ENCODE peak calls at places on chromosomes 3 and 15, in four cellular contexts. B is progenitor cell of endocrine pancreas, Z is activated B cell treated with CpG ODN at 0.5 μM for 24 hours, U is mucosa of descending colon. N is an unnamed sample.

GRCh38 chr3:152841131-152841530 is 6.2 kb downstream of the P2RY1 start:
- DNase-seq in B (no peak), Z (no peak), U (no peak), N (no peak)

GRCh38 chr3:31813197-31813596 is 167.9 kb downstream of the OSBPL10 start:
- DNase-seq in B (no peak), Z (no peak), U (no peak), N (no peak)

GRCh38 chr15:31975446-31976229 is 54.7 kb upstream of the CHRNA7 start:
- DNase-seq in B (no peak), Z (no peak), U (peak; percentile 72), N (no peak)

GRCh38 chr3:124034016-124034808 is 42.3 kb upstream of the ROPN1 start:
- DNase-seq in B (peak; percentile 12), Z (peak; percentile 18), U (peak; percentile 61), N (peak; percentile 73)

GRCh38 chr15:31824009-31824408 is 206.3 kb upstream of the CHRNA7 start:
- DNase-seq in B (no peak), Z (no peak), U (no peak), N (peak; percentile 34)

GRCh38 chr3:190811775-190812480 is 50.6 kb downstream of the GMNC start:
- DNase-seq in B (no peak), Z (no peak), U (no peak), N (no peak)

GRCh38 chr3:30893678-30894325 is 659 bp downstream of the GADL1 start:
- DNase-seq in B (no peak), Z (no peak), U (no peak), N (no peak)

GRCh38 chr3:195030791-195031321 is 240.1 kb downstream of the XXYLT1 start:
- DNase-seq in B (no peak), Z (no peak), U (no peak), N (no peak)

GRCh38 chr3:191435981-191436380 is 25.0 kb upstream of the PYDC2 start:
- DNase-seq in B (no peak), Z (no peak), U (no peak), N (no peak)

GRCh38 chr3:38521391-38521987 is 25.3 kb downstream of the EXOG start:
- DNase-seq in B (peak; percentile 59), Z (no peak), U (peak; percentile 34), N (no peak)

GRCh38 chr3:53189276-53189675 is 28.3 kb downstream of the PRKCD start:
- DNase-seq in B (no peak), Z (no peak), U (no peak), N (no peak)

GRCh38 chr3:140922634-140923033 is 19.0 kb upstream of the SLC25A36 start:
- DNase-seq in B (no peak), Z (no peak), U (no peak), N (no peak)
- TF ChIP-seq CTCF in B (peak; percentile 20), Z (no peak), U (no peak), N (peak; percentile 61)

GRCh38 chr3:44416031-44417030 is 61.1 kb downstream of the ZNF445 start:
- DNase-seq in B (no peak), Z (no peak), U (no peak), N (no peak)

GRCh38 chr3:44420676-44421075 is 56.8 kb downstream of the ZNF445 start:
- DNase-seq in B (no peak), Z (no peak), U (no peak), N (no peak)

GRCh38 chr3:44419159-44419922 is 58.1 kb downstream of the ZNF445 start:
- DNase-seq in B (no peak), Z (no peak), U (no peak), N (no peak)

GRCh38 chr3:44419923-44420650 is 57.4 kb downstream of the ZNF445 start:
- DNase-seq in B (no peak), Z (no peak), U (no peak), N (no peak)

GRCh38 chr3:44418549-44418948 is 58.9 kb downstream of the ZNF445 start:
- DNase-seq in B (no peak), Z (no peak), U (no peak), N (no peak)
- TF ChIP-seq CTCF in B (peak; percentile 36), Z (no peak), U (no peak), N (peak; percentile 53)

DNA sequence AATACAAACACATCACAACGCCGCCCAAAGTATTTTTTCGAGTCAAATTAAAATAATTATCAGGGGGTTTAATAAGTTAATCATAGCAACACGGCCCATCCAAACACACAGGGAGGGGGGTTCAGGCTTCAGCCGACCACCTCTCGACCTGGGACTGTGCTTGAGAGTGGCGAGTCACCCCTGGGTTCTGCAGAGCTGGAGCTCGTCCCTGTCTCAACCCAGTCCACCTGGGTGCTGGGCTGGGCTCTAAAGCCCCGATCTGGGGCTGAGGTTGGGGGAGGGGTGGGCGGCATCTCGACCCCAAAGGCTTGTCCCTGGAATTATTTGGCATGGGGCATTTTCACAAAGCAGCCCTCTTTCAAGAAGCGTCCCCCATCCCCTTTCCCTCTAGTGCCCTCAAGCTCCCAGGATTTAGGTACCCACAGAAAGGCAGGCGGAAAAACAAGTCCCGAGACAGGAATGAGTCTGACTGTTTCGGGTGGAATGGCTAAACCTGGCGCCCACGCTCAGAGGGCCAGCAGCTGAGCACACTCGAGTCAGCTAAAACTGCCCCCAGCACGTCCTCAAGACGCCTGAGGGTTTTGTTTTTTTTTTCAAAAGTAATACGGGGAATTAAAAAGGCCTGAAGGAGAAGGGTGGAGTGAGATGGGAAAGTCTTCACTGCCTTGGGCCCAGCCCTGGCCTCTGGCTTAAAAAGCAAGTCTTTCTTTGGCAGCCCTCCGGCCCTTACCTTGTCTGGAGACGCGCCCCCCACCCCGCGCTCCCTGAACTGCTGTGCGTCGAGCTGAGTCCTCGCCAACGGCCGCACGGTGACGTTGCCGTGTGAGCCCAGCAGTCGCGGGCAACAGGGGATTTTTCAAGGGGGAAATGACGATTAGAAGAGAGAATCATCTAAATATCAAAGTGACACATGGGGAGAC is 32.5 kb downstream of the NR2F2 start:
- DNase-seq in B (no peak), Z (no peak), U (no peak), N (no peak)
- TF ChIP-seq CTCF in B (no peak), Z (no peak), U (no peak), N (no peak)

GRCh38 chr3:115986555-115987207 is 363.4 kb downstream of the GAP43 start:
- DNase-seq in B (no peak), Z (no peak), U (no peak), N (no peak)
- TF ChIP-seq CTCF in B (peak; percentile 35), Z (no peak), U (no peak), N (peak; percentile 62)

GRCh38 chr15:88610756-88611231 is 10.3 kb upstream of the AEN start:
- DNase-seq in B (no peak), Z (no peak), U (no peak), N (no peak)
- TF ChIP-seq CTCF in B (peak; percentile 21), Z (no peak), U (no peak), N (peak; percentile 34)

DNA sequence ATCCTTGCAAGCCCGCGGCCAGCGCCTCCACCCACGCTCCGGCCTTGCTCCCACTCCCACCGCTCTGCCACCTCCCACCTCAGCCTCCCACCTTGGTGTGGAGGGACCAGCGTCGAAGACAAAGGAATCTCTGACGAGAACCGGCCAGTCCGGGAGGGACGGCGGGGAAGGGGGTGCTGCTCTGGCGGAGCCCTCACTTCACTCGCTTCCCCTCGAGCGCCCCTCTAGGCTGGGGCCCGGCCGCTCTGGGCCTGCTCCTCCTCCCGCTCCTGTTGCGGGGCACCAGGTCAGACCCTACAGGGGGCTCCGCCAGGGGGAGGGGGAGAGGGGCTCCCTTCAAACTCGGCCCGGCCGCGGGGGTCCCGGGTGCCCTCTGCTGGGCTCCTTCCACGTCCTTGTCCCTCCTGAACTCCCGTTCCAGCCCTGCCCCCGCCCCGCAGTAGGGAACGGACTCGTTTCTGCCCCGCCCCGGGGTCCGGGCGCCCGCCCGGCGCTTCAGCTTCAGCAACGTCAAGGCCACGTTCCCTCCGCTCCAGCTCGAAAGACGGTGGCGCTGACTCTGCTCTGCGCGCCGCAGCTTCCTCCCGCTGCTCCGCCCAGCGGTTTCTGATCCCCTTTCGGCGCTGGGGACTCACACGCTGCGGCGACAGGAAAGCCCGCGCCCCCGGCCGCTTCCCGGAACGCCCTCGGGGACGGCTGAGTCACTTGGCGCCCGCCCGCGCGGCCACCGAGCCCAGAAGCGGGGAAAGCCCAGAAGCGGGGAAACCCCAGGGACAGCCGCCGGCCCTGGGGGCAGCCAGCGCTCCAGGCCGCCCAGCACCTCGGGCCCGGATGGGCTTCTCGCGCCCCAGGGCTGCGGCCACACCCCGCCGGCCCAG is 28.6 kb downstream of the ARHGAP31 start:
- DNase-seq in B (peak; percentile 89), Z (peak; percentile 96), U (peak; percentile 88), N (peak; percentile 89)
- TF ChIP-seq CTCF in B (peak; percentile 49), Z (no peak), U (no peak), N (peak; percentile 40)

GRCh38 chr15:79858469-79858868 is 38.3 kb downstream of the MTHFS start:
- DNase-seq in B (no peak), Z (no peak), U (no peak), N (no peak)
- TF ChIP-seq CTCF in B (no peak), Z (no peak), U (no peak), N (peak; percentile 58)

GRCh38 chr15:78620021-78620838 is 566 bp downstream of the CHRNA3 start:
- DNase-seq in B (no peak), Z (no peak), U (no peak), N (no peak)
- TF ChIP-seq CTCF in B (peak; percentile 52), Z (no peak), U (no peak), N (peak; percentile 57)